ENCODE peak calls at places on chromosomes 4 and X, in seven cellular contexts. R is MM.1S, N is bronchial epithelial cell, D is cardiac muscle cell, U is coronary artery, L is AG04449, P is fibroblast of mammary gland. X is an unnamed sample.

GRCh38 chr4:122898370-122899150 is 23.8 kb downstream of the NUDT6 start:
- DNase-seq in R (no peak), N (peak), D (peak), U (no peak), L (peak), P (peak), X (no peak)

GRCh38 chrX:130174051-130174704 is 2.4 kb downstream of the RAB33A start:
- DNase-seq in R (no peak), N (peak), D (peak), U (no peak), L (no peak), P (peak), X (no peak)

GRCh38 chr4:77043507-77044131 is 32.2 kb downstream of the CCNI start:
- DNase-seq in R (no peak), N (no peak), D (peak), U (no peak), L (no peak), P (peak), X (no peak)

GRCh38 chr4:53734182-53734581 is 142.9 kb upstream of the LNX1 start:
- DNase-seq in R (no peak), N (no peak), D (no peak), U (no peak), L (no peak), P (no peak), X (no peak)

GRCh38 chrX:42976729-42977366 is 198.9 kb upstream of the PPP1R2C start:
- DNase-seq in R (no peak), N (peak), D (no peak), U (no peak), L (no peak), P (no peak), X (no peak)

GRCh38 chrX:86604620-86605019 is 456.4 kb downstream of the DACH2 start:
- DNase-seq in R (peak), N (peak), D (no peak), U (no peak), L (no peak), P (no peak), X (peak)

GRCh38 chr4:40916880-40917279 is 167.1 kb downstream of the NSUN7 start:
- DNase-seq in R (peak), N (no peak), D (peak), U (no peak), L (no peak), P (peak), X (peak)

GRCh38 chrX:9501362-9501761 is 36.5 kb downstream of the TBL1X start:
- DNase-seq in R (no peak), N (no peak), D (no peak), U (no peak), L (no peak), P (no peak), X (no peak)

GRCh38 chrX:47156611-47157520 is 11.8 kb downstream of the RBM10 start:
- DNase-seq in R (no peak), N (no peak), D (no peak), U (no peak), L (no peak), P (no peak), X (no peak)

GRCh38 chr4:78876568-78877320 is 62.5 kb downstream of the PAQR3 start:
- DNase-seq in R (no peak), N (peak), D (peak), U (no peak), L (no peak), P (peak), X (no peak)

GRCh38 chr4:61820136-61820535 is 620.0 kb downstream of the ADGRL3 start:
- DNase-seq in R (no peak), N (no peak), D (no peak), U (no peak), L (no peak), P (no peak), X (no peak)

GRCh38 chr4:27381806-27382205 is 521.2 kb downstream of the STIM2 start:
- DNase-seq in R (no peak), N (peak), D (no peak), U (no peak), L (no peak), P (no peak), X (no peak)

GRCh38 chr4:76977731-76978350 is 28.3 kb downstream of the SEPTIN11 start:
- DNase-seq in R (no peak), N (peak), D (peak), U (no peak), L (no peak), P (peak), X (no peak)

GRCh38 chr4:175954685-175955084 is 111.0 kb upstream of the WDR17 start:
- DNase-seq in R (no peak), N (no peak), D (no peak), U (no peak), L (no peak), P (no peak), X (no peak)

GRCh38 chr4:175951794-175952193 is 113.8 kb upstream of the WDR17 start:
- DNase-seq in R (no peak), N (peak), D (no peak), U (no peak), L (no peak), P (peak), X (no peak)

GRCh38 chr4:175953960-175954521 is 111.6 kb upstream of the WDR17 start:
- DNase-seq in R (peak), N (no peak), D (no peak), U (no peak), L (no peak), P (peak), X (peak)
- TF ChIP-seq CTCF in R (peak), N (no peak), D (no peak), U (no peak), L (no peak), P (peak), X (no peak)

GRCh38 chrX:154981116-154981411 is 41.5 kb downstream of the F8 start:
- DNase-seq in R (no peak), N (no peak), D (no peak), U (no peak), L (no peak), P (no peak), X (no peak)
- TF ChIP-seq CTCF in R (no peak), N (no peak), D (no peak), U (no peak), L (no peak), P (no peak), X (no peak)

GRCh38 chr4:143396695-143397094 is 60.0 kb downstream of the GAB1 start:
- DNase-seq in R (no peak), N (no peak), D (no peak), U (no peak), L (no peak), P (no peak), X (no peak)
- TF ChIP-seq CTCF in R (no peak), N (no peak), D (peak), U (no peak), L (peak), P (peak), X (no peak)

GRCh38 chrX:85544609-85545008 is 165.1 kb upstream of the POF1B start:
- DNase-seq in R (no peak), N (no peak), D (peak), U (no peak), L (no peak), P (peak), X (no peak)
- TF ChIP-seq CTCF in R (peak), N (no peak), D (peak), U (no peak), L (no peak), P (peak), X (peak)

DNA sequence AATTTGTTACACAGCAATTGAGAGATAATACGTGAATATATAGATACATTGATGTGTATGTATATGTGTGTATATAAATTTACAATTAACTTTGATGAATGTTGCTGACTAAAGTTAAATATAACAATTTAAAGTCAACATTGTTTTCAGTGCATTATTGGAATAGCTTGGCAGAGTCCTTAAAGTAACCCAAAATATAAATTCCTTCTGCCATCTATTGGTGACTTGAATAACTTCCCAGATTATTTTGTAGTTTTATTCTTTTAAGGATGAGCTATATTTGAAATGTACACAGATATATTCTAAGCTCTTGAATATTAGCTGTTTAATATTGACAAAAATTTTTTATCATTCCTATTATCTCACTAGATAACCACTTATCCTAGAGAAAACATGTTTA is 298.2 kb upstream of the FSTL5 start:
- DNase-seq in R (peak), N (peak), D (no peak), U (no peak), L (no peak), P (no peak), X (no peak)
- TF ChIP-seq CTCF in R (peak), N (no peak), D (no peak), U (no peak), L (no peak), P (peak), X (no peak)

GRCh38 chr4:52051615-52052474 is 741 bp downstream of the SPATA18 start:
- DNase-seq in R (no peak), N (peak), D (peak), U (peak), L (peak), P (peak), X (peak)
- TF ChIP-seq CTCF in R (no peak), N (no peak), D (no peak), U (no peak), L (no peak), P (no peak), X (no peak)